ENCODE peak calls at places on chromosomes 1 and 21, in eight cellular contexts. Z, R, E, U, O, L, A and C are unnamed samples.

GRCh38 chr1:53541761-53542550 is 82.8 kb downstream of the DMRTB1 start:
- DNase-seq in Z (peak; percentile 86), R (peak; percentile 93), E (peak; percentile 32), U (no peak), O (no peak), L (peak; percentile 28), A (no peak), C (peak; percentile 22)

GRCh38 chr1:186894415-186894814 is 65.7 kb downstream of the PLA2G4A start:
- DNase-seq in Z (no peak), R (no peak), E (no peak), U (no peak), O (no peak), L (no peak), A (no peak), C (no peak)

GRCh38 chr1:197199923-197200467 is 53.5 kb upstream of the ASPM start:
- DNase-seq in Z (no peak), R (no peak), E (no peak), U (no peak), O (no peak), L (no peak), A (no peak), C (no peak)

GRCh38 chr1:167186198-167186750 is 34.4 kb upstream of the POU2F1 start:
- DNase-seq in Z (no peak), R (no peak), E (no peak), U (no peak), O (no peak), L (no peak), A (no peak), C (no peak)

GRCh38 chr1:47187226-47187925 is 2.5 kb downstream of the PDZK1IP1 start:
- DNase-seq in Z (no peak), R (peak; percentile 19), E (no peak), U (no peak), O (peak; percentile 30), L (no peak), A (no peak), C (no peak)

GRCh38 chr1:210724768-210725167 is 396.1 kb downstream of the HHAT start:
- DNase-seq in Z (no peak), R (no peak), E (no peak), U (no peak), O (no peak), L (no peak), A (no peak), C (no peak)

GRCh38 chr1:25750923-25751605 is 48.9 kb upstream of the SELENON start:
- DNase-seq in Z (no peak), R (no peak), E (no peak), U (no peak), O (no peak), L (no peak), A (no peak), C (no peak)

GRCh38 chr1:228267962-228268890 is 60.4 kb downstream of the OBSCN start:
- DNase-seq in Z (peak; percentile 61), R (peak; percentile 81), E (no peak), U (no peak), O (no peak), L (peak; percentile 10), A (no peak), C (no peak)

GRCh38 chr21:25638634-25639166 is 358 bp upstream of the JAM2 start:
- DNase-seq in Z (no peak), R (no peak), E (no peak), U (no peak), O (no peak), L (no peak), A (no peak), C (no peak)

GRCh38 chr1:180862305-180862704 is 50.4 kb upstream of the KIAA1614 start:
- DNase-seq in Z (no peak), R (no peak), E (no peak), U (no peak), O (no peak), L (no peak), A (no peak), C (no peak)

GRCh38 chr1:216815239-216815955 is 92.2 kb upstream of the ESRRG start:
- DNase-seq in Z (no peak), R (no peak), E (no peak), U (no peak), O (no peak), L (no peak), A (no peak), C (no peak)

GRCh38 chr1:165117482-165117881 is 239.0 kb downstream of the LMX1A start:
- DNase-seq in Z (peak; percentile 83), R (peak; percentile 62), E (no peak), U (no peak), O (no peak), L (no peak), A (no peak), C (peak; percentile 53)

GRCh38 chr1:25196830-25197229 is 35.5 kb downstream of the SYF2 start:
- DNase-seq in Z (no peak), R (no peak), E (no peak), U (no peak), O (no peak), L (no peak), A (no peak), C (no peak)

GRCh38 chr21:37866027-37866426 is 50.2 kb downstream of the KCNJ6 start:
- DNase-seq in Z (peak; percentile 12), R (no peak), E (peak; percentile 52), U (peak; percentile 33), O (no peak), L (no peak), A (no peak), C (no peak)

GRCh38 chr1:63630238-63630637 is 37.0 kb downstream of the PGM1 start:
- DNase-seq in Z (no peak), R (no peak), E (no peak), U (peak; percentile 29), O (no peak), L (no peak), A (no peak), C (no peak)

GRCh38 chr1:169260478-169260877 is 107.1 kb downstream of the NME7 start:
- DNase-seq in Z (no peak), R (no peak), E (no peak), U (no peak), O (no peak), L (no peak), A (no peak), C (no peak)

GRCh38 chr1:203650012-203650836 is 23.6 kb downstream of the ATP2B4 start:
- DNase-seq in Z (peak; percentile 93), R (peak; percentile 90), E (peak; percentile 78), U (peak; percentile 96), O (peak; percentile 59), L (peak; percentile 88), A (peak; percentile 72), C (peak; percentile 86)
- H3K4me3 ChIP-seq in Z (peak overlapping the region; percentile 54), R (peak overlapping the region; percentile 33), E (peak overlapping the region; percentile 35), U (peak overlapping the region; percentile 32), O (peak overlapping the region; percentile 4), L (peak overlapping the region; percentile 46), A (peak overlapping the region; percentile 32), C (peak overlapping the region; percentile 18)

DNA sequence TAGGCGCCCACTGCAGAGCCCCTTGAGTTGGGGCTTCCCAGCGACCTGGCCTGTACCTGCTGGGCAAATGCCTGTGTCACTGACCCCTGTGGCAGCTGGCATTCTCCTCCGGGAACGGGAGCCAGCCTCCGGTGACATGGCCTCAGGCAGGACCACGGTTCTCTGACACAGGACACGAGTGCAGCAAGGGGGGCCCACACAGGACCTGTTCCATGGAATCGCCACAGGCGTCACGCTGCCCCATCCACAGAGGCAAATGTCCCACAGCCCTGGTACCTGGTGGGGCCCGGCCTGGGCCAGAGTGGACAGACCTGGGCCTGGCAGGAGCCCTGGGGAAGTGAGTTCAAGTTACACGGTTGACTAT is 2.6 kb downstream of the ITGB2 start:
- DNase-seq in Z (peak; percentile 29), R (no peak), E (peak; percentile 43), U (no peak), O (peak; percentile 83), L (no peak), A (no peak), C (no peak)
- H3K4me3 ChIP-seq in Z (no peak overlapping the region), R (no peak overlapping the region), E (peak overlapping the region; percentile 58), U (no peak overlapping the region), O (no peak overlapping the region), L (no peak overlapping the region), A (peak overlapping the region; percentile 94), C (no peak overlapping the region)

DNA sequence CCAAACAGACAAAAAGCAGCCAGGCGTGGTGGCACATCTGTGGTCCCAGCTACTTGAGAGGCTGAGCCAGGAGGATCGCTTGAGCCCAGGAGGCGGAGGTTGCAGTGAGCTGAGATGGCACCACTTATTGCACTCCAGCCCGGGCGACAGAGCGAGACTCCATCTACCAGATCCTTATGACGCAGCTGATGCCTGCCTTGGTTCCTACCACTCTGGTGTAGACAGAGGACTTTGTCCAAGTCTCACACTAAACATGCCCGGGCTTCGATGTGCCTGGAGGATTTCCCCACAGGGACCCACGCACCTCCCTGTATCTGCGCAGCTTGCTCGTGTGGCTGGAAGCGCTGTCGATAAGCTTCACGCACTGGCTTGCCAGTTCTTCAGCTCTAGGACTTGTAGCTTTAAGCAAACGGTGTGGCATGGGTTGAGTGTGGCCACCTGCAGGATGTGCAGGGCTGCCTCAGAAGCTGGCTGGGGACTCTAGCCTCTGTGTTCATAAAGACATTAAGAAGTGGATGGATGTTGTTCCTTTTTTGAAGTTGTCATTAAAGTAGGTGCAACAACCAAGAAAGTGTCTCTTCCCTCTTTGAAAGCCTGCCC is 4.8 kb downstream of the TPRG1L start:
- DNase-seq in Z (no peak), R (no peak), E (peak; percentile 19), U (no peak), O (no peak), L (no peak), A (no peak), C (no peak)
- H3K4me3 ChIP-seq in Z (no peak overlapping the region), R (no peak overlapping the region), E (no peak overlapping the region), U (no peak overlapping the region), O (no peak overlapping the region), L (no peak overlapping the region), A (no peak overlapping the region), C (no peak overlapping the region)

GRCh38 chr1:207323425-207323976 is 2.0 kb downstream of the CD55 start:
- DNase-seq in Z (no peak), R (no peak), E (no peak), U (no peak), O (no peak), L (no peak), A (no peak), C (no peak)
- H3K4me3 ChIP-seq in Z (no peak overlapping the region), R (no peak overlapping the region), E (peak overlapping the region; percentile 71), U (no peak overlapping the region), O (no peak overlapping the region), L (no peak overlapping the region), A (peak overlapping the region; percentile 47), C (no peak overlapping the region)

DNA sequence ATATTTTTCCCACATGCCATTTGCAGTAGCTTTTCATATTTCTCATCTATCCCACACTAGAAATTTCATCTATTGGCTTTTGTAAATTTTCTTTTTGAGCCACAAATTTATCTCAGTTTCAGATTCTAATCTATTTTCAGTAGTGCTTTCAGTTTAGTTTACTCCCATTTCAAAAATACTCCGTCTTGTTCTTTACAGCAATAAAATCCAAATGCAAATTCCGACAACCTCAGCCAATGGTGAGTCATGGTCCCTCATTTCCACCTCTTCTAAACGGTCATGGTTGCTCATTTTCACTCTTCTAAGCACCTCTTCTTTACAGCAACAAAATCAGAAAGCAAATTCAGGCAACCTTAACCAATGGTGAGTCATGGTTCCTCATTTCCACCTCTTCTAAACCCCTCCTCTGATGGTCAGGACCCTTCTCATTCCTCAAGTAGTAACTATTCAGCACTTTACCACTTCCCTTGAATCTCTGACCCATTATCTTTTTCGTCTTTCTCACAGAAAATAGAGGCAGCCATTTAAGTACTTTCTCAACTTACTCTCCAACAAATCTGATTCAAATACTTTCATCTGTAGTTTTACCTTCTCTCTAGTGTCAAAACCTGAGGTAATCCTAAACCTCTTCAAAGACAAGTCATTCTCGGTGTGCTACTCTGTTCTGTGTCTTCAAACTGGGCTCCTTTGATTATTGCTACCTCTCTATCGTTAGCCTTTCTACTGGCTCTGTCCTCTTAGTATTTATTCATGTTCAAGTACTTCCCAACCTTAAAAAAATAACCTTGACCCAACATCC is 34.4 kb downstream of the C21orf91 start:
- DNase-seq in Z (no peak), R (no peak), E (no peak), U (no peak), O (no peak), L (no peak), A (no peak), C (no peak)
- H3K4me3 ChIP-seq in Z (no peak overlapping the region), R (no peak overlapping the region), E (no peak overlapping the region), U (no peak overlapping the region), O (no peak overlapping the region), L (no peak overlapping the region), A (no peak overlapping the region), C (no peak overlapping the region)